ENCODE peak calls at places on chromosomes 1 and 21, in eight cellular contexts. B is brain microvascular endothelial cell, U is tibial artery, E is AG10803, O is heart left ventricle, D is skeletal muscle cell, W is AG04450, Q is HCT116. C is an unnamed sample.

GRCh38 chr1:59367269-59368006 is 70.5 kb downstream of the FGGY start:
- DNase-seq in U (peak; percentile 81), W (peak; percentile 82), B (peak; percentile 73), Q (no peak), D (peak; percentile 93), E (peak; percentile 98), O (peak; percentile 66), C (peak; percentile 79)

GRCh38 chr1:76330993-76331603 is 256.6 kb downstream of the ST6GALNAC3 start:
- DNase-seq in B (peak; percentile 74), W (peak; percentile 36), O (no peak), U (no peak), D (peak; percentile 27), Q (peak; percentile 63), E (peak; percentile 79), C (no peak)

GRCh38 chr1:22780696-22781095 is 70.1 kb downstream of the EPHB2 start:
- DNase-seq in B (no peak), D (no peak), Q (peak; percentile 64), O (no peak), E (no peak), U (no peak), W (no peak), C (no peak)

GRCh38 chr1:157925419-157926166 is 67.9 kb upstream of the KIRREL1 start:
- DNase-seq in U (no peak), W (no peak), D (no peak), E (no peak), B (no peak), O (no peak), Q (no peak), C (no peak)

GRCh38 chr1:24077278-24077978 is 34.5 kb downstream of the MYOM3 start:
- DNase-seq in Q (no peak), U (no peak), W (no peak), E (no peak), B (no peak), D (no peak), O (no peak), C (no peak)

GRCh38 chr1:214314178-214314843 is 33.4 kb downstream of the SMYD2 start:
- DNase-seq in O (no peak), U (no peak), D (no peak), B (no peak), W (no peak), E (no peak), Q (no peak), C (peak; percentile 9)

GRCh38 chr1:58432813-58433668 is 113.5 kb downstream of the OMA1 start:
- DNase-seq in E (peak; percentile 88), B (peak; percentile 35), W (peak; percentile 15), D (no peak), U (no peak), O (no peak), Q (no peak), C (no peak)

GRCh38 chr1:64828829-64829228 is 84.0 kb downstream of the RAVER2 start:
- DNase-seq in D (no peak), W (no peak), Q (no peak), E (no peak), U (no peak), B (no peak), O (no peak), C (no peak)

GRCh38 chr1:178465011-178465410 is 31.8 kb downstream of the CLEC20A start:
- DNase-seq in E (peak; percentile 63), B (peak; percentile 29), O (no peak), Q (no peak), D (peak; percentile 55), U (no peak), W (peak; percentile 26), C (no peak)

GRCh38 chr1:170623171-170623570 is 40.8 kb upstream of the PRRX1 start:
- DNase-seq in D (peak; percentile 66), O (no peak), W (peak; percentile 50), E (peak; percentile 89), U (no peak), Q (peak; percentile 16), B (peak; percentile 95), C (no peak)

GRCh38 chr1:224041032-224041431 is 72.9 kb upstream of the FBXO28 start:
- DNase-seq in D (no peak), U (no peak), Q (no peak), B (no peak), O (no peak), E (no peak), W (no peak), C (no peak)

GRCh38 chr1:201713093-201713810 is 115.7 kb upstream of the IPO9 start:
- DNase-seq in O (peak; percentile 99), W (peak; percentile 92), U (peak; percentile 99), Q (peak; percentile 93), B (peak; percentile 97), E (peak; percentile 99), D (peak; percentile 98), C (peak; percentile 99)

GRCh38 chr21:14560139-14560538 is 14.0 kb upstream of the SAMSN1 start:
- DNase-seq in D (no peak), U (no peak), O (no peak), Q (no peak), E (no peak), W (no peak), B (no peak), C (no peak)

GRCh38 chr1:6239950-6240768 is 3.8 kb upstream of the HES3 start:
- DNase-seq in E (peak; percentile 77), U (no peak), Q (no peak), W (no peak), B (no peak), O (no peak), D (no peak), C (no peak)

GRCh38 chr1:235714205-235714897 is 64.8 kb upstream of the GNG4 start:
- DNase-seq in E (no peak), Q (no peak), B (no peak), D (no peak), W (no peak), U (no peak), O (no peak), C (no peak)

GRCh38 chr1:99969729-99970591 is at the start of gene SLC35A3:
- DNase-seq in O (peak; percentile 86), Q (peak; percentile 62), D (no peak), B (peak; percentile 56), U (peak; percentile 64), E (peak; percentile 62), W (no peak), C (peak; percentile 79)

GRCh38 chr1:182269097-182269496 is 122.5 kb downstream of the GLUL start:
- DNase-seq in B (no peak), E (no peak), W (no peak), D (no peak), Q (no peak), U (no peak), O (no peak), C (no peak)

GRCh38 chr1:21342961-21343838 is 52.9 kb upstream of the ECE1 start:
- DNase-seq in W (no peak), Q (no peak), O (no peak), E (no peak), D (no peak), U (peak; percentile 38), B (no peak), C (no peak)
- H3K4me3 ChIP-seq in W (peak overlapping the region; percentile 86), Q (no peak overlapping the region), O (peak overlapping the region; percentile 96), E (peak overlapping the region; percentile 74), D (no peak overlapping the region), U (peak overlapping the region; percentile 88), B (peak overlapping the region; percentile 12), C (peak overlapping the region; percentile 89)

GRCh38 chr1:44270666-44271628 is 57.7 kb downstream of the DMAP1 start:
- DNase-seq in B (no peak), E (peak; percentile 19), W (no peak), Q (no peak), U (no peak), D (no peak), O (no peak), C (no peak)
- H3K4me3 ChIP-seq in B (no peak overlapping the region), E (no peak overlapping the region), W (no peak overlapping the region), Q (no peak overlapping the region), U (no peak overlapping the region), D (no peak overlapping the region), O (no peak overlapping the region), C (no peak overlapping the region)

GRCh38 chr1:8015809-8016165 is 10.3 kb downstream of the ERRFI1 start:
- DNase-seq in Q (no peak), D (no peak), E (peak; percentile 48), U (peak; percentile 59), B (no peak), W (no peak), O (peak; percentile 36), C (no peak)

GRCh38 chr1:8014381-8014988 is 11.6 kb downstream of the ERRFI1 start:
- DNase-seq in E (no peak), W (no peak), D (no peak), B (no peak), O (no peak), U (no peak), Q (no peak), C (no peak)

GRCh38 chr1:8017495-8018310 is 8.4 kb downstream of the ERRFI1 start:
- DNase-seq in O (no peak), B (no peak), E (peak; percentile 79), Q (no peak), W (no peak), D (no peak), U (no peak), C (no peak)

GRCh38 chr1:8015036-8015808 is 10.9 kb downstream of the ERRFI1 start:
- DNase-seq in O (no peak), B (peak; percentile 82), Q (no peak), D (peak; percentile 60), W (no peak), E (peak; percentile 88), U (no peak), C (no peak)

GRCh38 chr1:8016244-8017241 is 9.6 kb downstream of the ERRFI1 start:
- DNase-seq in D (no peak), Q (no peak), E (no peak), O (no peak), U (no peak), W (no peak), B (no peak), C (no peak)
- H3K4me3 ChIP-seq in D (no peak overlapping the region), Q (no peak overlapping the region), E (no peak overlapping the region), O (no peak overlapping the region), U (no peak overlapping the region), W (no peak overlapping the region), B (no peak overlapping the region), C (no peak overlapping the region)

GRCh38 chr1:230068952-230069684 is 2.1 kb downstream of the GALNT2 start:
- DNase-seq in W (no peak), Q (no peak), D (no peak), O (no peak), E (no peak), B (no peak), U (no peak), C (peak; percentile 57)
- H3K4me3 ChIP-seq in W (peak overlapping the region; percentile 86), Q (no peak overlapping the region), D (peak overlapping the region; percentile 95), O (peak overlapping the region; percentile 63), E (peak overlapping the region; percentile 87), B (peak overlapping the region; percentile 87), U (peak overlapping the region; percentile 79), C (peak overlapping the region; percentile 78)

DNA sequence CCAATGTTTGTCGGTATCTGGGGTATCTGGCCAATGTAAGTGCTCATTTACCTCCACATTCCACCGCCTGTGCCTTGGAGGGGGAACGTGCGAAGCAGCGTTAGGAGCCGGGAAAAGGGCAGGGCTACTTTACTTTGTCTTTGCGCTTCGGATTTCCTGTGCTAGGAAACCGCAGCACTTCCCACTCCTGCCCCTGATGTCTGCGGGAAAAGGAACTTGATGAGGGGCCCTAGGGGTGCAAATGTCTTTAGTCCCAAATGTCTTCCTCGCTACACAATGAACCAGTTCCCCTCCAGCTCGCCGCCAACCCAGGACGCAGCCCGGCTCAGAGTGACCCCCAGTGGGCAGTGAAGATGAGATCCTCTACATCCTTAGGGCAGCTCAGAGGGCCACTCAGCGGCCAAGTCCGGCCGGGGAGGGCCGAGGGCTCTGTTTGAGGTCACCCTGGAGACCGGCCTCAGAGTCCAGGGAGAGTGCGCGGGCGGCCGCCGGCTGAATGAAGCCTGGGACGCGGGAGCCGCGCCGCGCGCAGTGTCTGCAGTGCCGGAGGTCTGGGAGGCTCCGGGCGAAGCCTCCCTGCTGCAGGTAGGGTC is at the start of gene DYNLT5:
- DNase-seq in E (peak; percentile 64), O (peak; percentile 72), D (no peak), U (peak; percentile 44), Q (no peak), B (peak; percentile 56), W (no peak), C (peak; percentile 62)
- H3K4me3 ChIP-seq in E (peak within 1 kb of the TSS; percentile 59), O (peak within 1 kb of the TSS; percentile 59), D (peak within 1 kb of the TSS; percentile 46), U (peak within 1 kb of the TSS; percentile 43), Q (no peak within 1 kb of the TSS), B (peak within 1 kb of the TSS; percentile 55), W (peak within 1 kb of the TSS; percentile 54), C (peak within 1 kb of the TSS; percentile 14)